ENCODE peak calls at places on chromosome 6, in four cellular contexts. One of them, this sample, is unnamed.

GRCh38 chr6:33344771-33345697 is 27.5 kb upstream of the ZBTB22 start:
- DNase-seq in dorsolateral prefrontal cortex: no peak
- DNase-seq in hypothalamus: peak
- DNase-seq in stimulated activated CD4-positive, alpha-beta T cell treated with anti-CD3 and anti-CD28 coated beads, Interleukin-15, amount 100 ng/mL, for 1 hour: peak
- DNase-seq in this sample: peak

GRCh38 chr6:53982361-53983050 is 128.7 kb upstream of the MLIP start:
- DNase-seq in dorsolateral prefrontal cortex: no peak
- DNase-seq in stimulated activated CD4-positive, alpha-beta T cell treated with anti-CD3 and anti-CD28 coated beads, Interleukin-15, amount 100 ng/mL, for 1 hour: no peak
- DNase-seq in hypothalamus: no peak
- DNase-seq in this sample: no peak

GRCh38 chr6:166862978-166863530 is 93.3 kb downstream of the RNASET2 start:
- DNase-seq in dorsolateral prefrontal cortex: no peak
- DNase-seq in stimulated activated CD4-positive, alpha-beta T cell treated with anti-CD3 and anti-CD28 coated beads, Interleukin-15, amount 100 ng/mL, for 1 hour: no peak
- DNase-seq in hypothalamus: no peak
- DNase-seq in this sample: no peak

GRCh38 chr6:84428300-84428907 is 201.0 kb upstream of the CEP162 start:
- DNase-seq in hypothalamus: peak
- DNase-seq in stimulated activated CD4-positive, alpha-beta T cell treated with anti-CD3 and anti-CD28 coated beads, Interleukin-15, amount 100 ng/mL, for 1 hour: no peak
- DNase-seq in dorsolateral prefrontal cortex: no peak
- DNase-seq in this sample: peak

GRCh38 chr6:34953084-34954025 is 64.3 kb downstream of the ANKS1A start:
- DNase-seq in stimulated activated CD4-positive, alpha-beta T cell treated with anti-CD3 and anti-CD28 coated beads, Interleukin-15, amount 100 ng/mL, for 1 hour: no peak
- DNase-seq in hypothalamus: no peak
- DNase-seq in dorsolateral prefrontal cortex: no peak
- DNase-seq in this sample: no peak

GRCh38 chr6:149268768-149269167 is 48.7 kb upstream of the TAB2 start:
- DNase-seq in dorsolateral prefrontal cortex: no peak
- DNase-seq in hypothalamus: no peak
- DNase-seq in stimulated activated CD4-positive, alpha-beta T cell treated with anti-CD3 and anti-CD28 coated beads, Interleukin-15, amount 100 ng/mL, for 1 hour: no peak
- DNase-seq in this sample: no peak

GRCh38 chr6:36623547-36624459 is 29.6 kb downstream of the SRSF3 start:
- DNase-seq in hypothalamus: peak
- DNase-seq in stimulated activated CD4-positive, alpha-beta T cell treated with anti-CD3 and anti-CD28 coated beads, Interleukin-15, amount 100 ng/mL, for 1 hour: peak
- DNase-seq in dorsolateral prefrontal cortex: peak
- DNase-seq in this sample: peak

GRCh38 chr6:81753709-81754678 is 1.5 kb upstream of the TENT5A start:
- DNase-seq in stimulated activated CD4-positive, alpha-beta T cell treated with anti-CD3 and anti-CD28 coated beads, Interleukin-15, amount 100 ng/mL, for 1 hour: peak
- DNase-seq in hypothalamus: peak
- DNase-seq in dorsolateral prefrontal cortex: peak
- DNase-seq in this sample: peak

GRCh38 chr6:80425089-80425823 is 318.8 kb downstream of the BCKDHB start:
- DNase-seq in hypothalamus: no peak
- DNase-seq in dorsolateral prefrontal cortex: no peak
- DNase-seq in stimulated activated CD4-positive, alpha-beta T cell treated with anti-CD3 and anti-CD28 coated beads, Interleukin-15, amount 100 ng/mL, for 1 hour: no peak
- DNase-seq in this sample: no peak

GRCh38 chr6:45608252-45608911 is 230.6 kb upstream of the SUPT3H start:
- DNase-seq in stimulated activated CD4-positive, alpha-beta T cell treated with anti-CD3 and anti-CD28 coated beads, Interleukin-15, amount 100 ng/mL, for 1 hour: no peak
- DNase-seq in dorsolateral prefrontal cortex: no peak
- DNase-seq in hypothalamus: no peak
- DNase-seq in this sample: no peak

GRCh38 chr6:34067814-34068213 is 78.1 kb downstream of the GRM4 start:
- DNase-seq in hypothalamus: no peak
- DNase-seq in stimulated activated CD4-positive, alpha-beta T cell treated with anti-CD3 and anti-CD28 coated beads, Interleukin-15, amount 100 ng/mL, for 1 hour: no peak
- DNase-seq in dorsolateral prefrontal cortex: no peak
- DNase-seq in this sample: peak

GRCh38 chr6:12356983-12357972 is 67.1 kb downstream of the EDN1 start:
- DNase-seq in hypothalamus: no peak
- DNase-seq in stimulated activated CD4-positive, alpha-beta T cell treated with anti-CD3 and anti-CD28 coated beads, Interleukin-15, amount 100 ng/mL, for 1 hour: no peak
- DNase-seq in dorsolateral prefrontal cortex: no peak
- DNase-seq in this sample: no peak